ENCODE peak calls at places on chromosomes 1 and 21, in seven cellular contexts. Y is RWPE1, P is caudate nucleus, Q is body of pancreas, K is suprapubic skin, Z is hepatocyte, D is left ventricle myocardium inferior. A is an unnamed sample.

GRCh38 chr1:225146478-225146877 is 217.0 kb downstream of the DNAH14 start:
- DNase-seq in Z (no peak), Y (no peak), P (no peak), Q (no peak), K (no peak), D (no peak), A (no peak)

GRCh38 chr1:175498002-175498401 is 245.4 kb downstream of the TNR start:
- DNase-seq in D (no peak), Q (no peak), P (no peak), K (no peak), Z (no peak), Y (peak; percentile 48), A (no peak)

GRCh38 chr1:2582401-2582800 is 4.2 kb upstream of the PRXL2B start:
- DNase-seq in Y (no peak), Q (no peak), Z (no peak), P (no peak), D (no peak), K (no peak), A (no peak)

GRCh38 chr1:243917863-243918565 is 68.0 kb upstream of the AKT3 start:
- DNase-seq in K (no peak), Z (no peak), D (peak; percentile 15), P (no peak), Q (no peak), Y (no peak), A (no peak)

GRCh38 chr1:77874804-77875445 is 13.5 kb upstream of the NEXN start:
- DNase-seq in Z (no peak), K (no peak), Y (peak; percentile 56), Q (no peak), P (no peak), D (no peak), A (no peak)

GRCh38 chr1:116374340-116375164 is 1.5 kb downstream of the ATP1A1 start:
- DNase-seq in K (no peak), Z (no peak), P (no peak), D (no peak), Y (no peak), Q (no peak), A (no peak)

GRCh38 chr1:81672766-81673165 is 128.0 kb upstream of the ADGRL2 start:
- DNase-seq in P (no peak), Q (no peak), K (no peak), Y (no peak), Z (no peak), D (no peak), A (no peak)

GRCh38 chr1:40930174-40930573 is 49.3 kb upstream of the CTPS1 start:
- DNase-seq in Z (no peak), Y (no peak), Q (peak; percentile 82), P (no peak), K (peak; percentile 20), D (no peak), A (no peak)

GRCh38 chr1:40794915-40795715 is 11.5 kb downstream of the KCNQ4 start:
- DNase-seq in Y (no peak), D (no peak), Q (no peak), Z (no peak), K (no peak), P (no peak), A (no peak)

GRCh38 chr1:8020032-8020431 is 6.1 kb downstream of the ERRFI1 start:
- DNase-seq in D (no peak), K (no peak), Z (peak; percentile 71), Q (peak; percentile 66), P (no peak), Y (peak; percentile 70), A (no peak)

GRCh38 chr1:229258031-229258850 is 12.7 kb upstream of the RAB4A start:
- DNase-seq in D (peak; percentile 26), Q (peak; percentile 70), Y (peak; percentile 61), K (no peak), P (peak; percentile 56), Z (peak; percentile 81), A (no peak)

GRCh38 chr1:62259551-62259950 is 59.7 kb downstream of the KANK4 start:
- DNase-seq in Y (no peak), D (no peak), K (no peak), Q (no peak), P (no peak), Z (no peak), A (no peak)

GRCh38 chr1:167618366-167618765 is 11.7 kb upstream of the RCSD1 start:
- DNase-seq in K (no peak), P (no peak), Z (no peak), Y (no peak), Q (no peak), D (no peak), A (no peak)
- H3K27ac ChIP-seq in K (no peak overlapping the region), P (no peak overlapping the region), Z (no peak overlapping the region), Y (no peak overlapping the region), Q (no peak overlapping the region), D (peak overlapping the region; percentile 81), A (no peak overlapping the region)

DNA sequence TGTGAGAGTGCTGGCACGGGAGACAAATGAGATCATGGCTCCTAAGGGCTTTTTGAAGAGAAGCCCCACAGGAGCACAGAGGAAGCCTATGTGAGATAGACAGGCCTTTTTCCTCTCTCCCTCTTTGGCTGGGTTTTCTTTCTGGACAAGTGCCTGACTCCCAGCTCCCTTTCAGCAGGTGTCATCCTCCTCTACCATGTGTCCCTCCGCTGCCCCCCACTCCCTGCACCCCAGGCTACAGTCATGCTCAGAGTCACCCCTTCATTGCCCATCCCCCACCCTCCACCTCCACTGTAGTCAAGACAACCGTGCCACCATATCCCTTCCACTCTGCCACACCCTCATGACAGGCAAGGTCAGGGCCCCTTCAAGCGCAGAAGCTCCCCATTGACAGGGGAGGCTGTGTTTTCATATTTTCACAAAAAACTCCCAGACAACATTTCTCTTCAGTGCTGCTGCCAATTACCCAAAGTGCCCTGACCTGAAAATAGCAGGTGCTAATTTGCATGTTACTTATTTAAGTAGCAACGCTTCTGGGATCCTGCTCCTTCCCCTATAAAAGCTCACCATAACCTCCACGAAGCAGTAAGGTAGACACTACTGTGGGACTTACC is 92.1 kb upstream of the IPO9 start:
- DNase-seq in Z (no peak), D (no peak), K (no peak), Y (no peak), P (no peak), Q (no peak), A (no peak)
- H3K27ac ChIP-seq in Z (peak overlapping the region; percentile 59), D (peak overlapping the region; percentile 91), K (peak overlapping the region; percentile 53), Y (peak overlapping the region; percentile 17), P (peak overlapping the region; percentile 82), Q (no peak overlapping the region), A (peak overlapping the region; percentile 97)

DNA sequence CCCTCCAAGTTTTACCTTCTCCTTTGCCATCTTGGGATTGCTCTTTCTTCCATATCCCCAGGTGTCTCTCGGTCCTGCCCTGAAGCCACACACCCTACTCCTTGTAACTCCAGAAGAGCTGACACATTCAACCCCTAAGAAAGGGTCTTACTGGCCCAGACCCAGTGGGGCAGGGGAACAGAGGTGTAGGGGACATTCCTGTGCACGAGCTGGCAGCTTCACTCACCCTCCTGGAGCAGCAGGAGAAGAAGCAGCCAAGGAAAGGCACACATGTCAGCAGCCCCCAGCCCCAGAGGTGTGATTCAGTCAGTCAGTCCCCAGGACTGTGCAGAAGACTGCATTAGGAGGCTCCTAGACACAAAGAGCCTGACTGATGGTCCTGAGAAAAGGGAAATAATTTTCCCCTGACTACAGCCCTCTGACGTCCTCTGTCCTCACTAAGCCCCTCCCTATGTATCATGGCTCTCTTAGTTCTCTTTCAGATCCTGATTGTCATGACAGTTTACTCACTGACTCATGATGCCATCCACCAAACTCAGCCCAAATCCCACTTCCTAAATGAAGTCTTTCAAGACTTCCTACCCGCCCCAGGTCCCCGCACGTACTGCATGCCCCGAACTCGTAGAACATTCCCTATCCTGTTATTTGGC is at the start of gene SLAMF9:
- DNase-seq in Z (no peak), Q (no peak), Y (peak; percentile 41), D (no peak), K (no peak), P (no peak), A (peak; percentile 43)
- H3K27ac ChIP-seq in Z (no peak within 1 kb of the TSS), Q (no peak within 1 kb of the TSS), Y (peak within 1 kb of the TSS; percentile 68), D (no peak within 1 kb of the TSS), K (no peak within 1 kb of the TSS), P (no peak within 1 kb of the TSS), A (no peak within 1 kb of the TSS)

GRCh38 chr1:241635556-241636179 is 4.5 kb downstream of the CHML start:
- DNase-seq in P (no peak), D (no peak), Z (no peak), Y (no peak), K (no peak), Q (no peak), A (no peak)
- H3K27ac ChIP-seq in P (no peak overlapping the region), D (no peak overlapping the region), Z (no peak overlapping the region), Y (no peak overlapping the region), K (no peak overlapping the region), Q (no peak overlapping the region), A (no peak overlapping the region)

DNA sequence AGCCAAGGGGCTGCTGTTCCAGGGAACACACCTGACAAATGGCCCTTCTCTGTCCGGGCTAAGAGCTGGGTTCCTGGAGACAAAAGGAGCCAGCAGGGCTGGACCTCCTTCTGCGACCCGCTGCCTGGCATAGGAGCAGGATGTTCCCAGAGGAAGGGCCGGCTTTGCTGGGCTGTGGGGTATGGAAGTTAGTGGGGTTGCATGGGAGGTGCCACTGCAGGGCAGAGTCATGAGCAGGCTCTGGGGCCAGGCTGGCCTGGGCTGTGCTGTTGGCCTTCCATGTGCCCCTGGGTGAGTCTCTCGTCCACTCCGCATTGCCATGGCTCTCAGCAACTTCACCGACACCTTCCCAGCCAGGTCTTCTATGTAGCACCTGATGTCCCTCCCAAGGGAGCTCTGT is 507.6 kb downstream of the PTPRU start:
- DNase-seq in Z (no peak), D (no peak), Q (no peak), Y (no peak), K (no peak), P (no peak), A (no peak)
- H3K27ac ChIP-seq in Z (no peak overlapping the region), D (no peak overlapping the region), Q (no peak overlapping the region), Y (no peak overlapping the region), K (no peak overlapping the region), P (no peak overlapping the region), A (no peak overlapping the region)

GRCh38 chr21:29074007-29074376 is 544 bp upstream of the CCT8 start:
- DNase-seq in Z (no peak), Y (no peak), Q (no peak), P (no peak), D (no peak), K (no peak), A (no peak)

GRCh38 chr21:29075706-29076447 is 2.4 kb upstream of the CCT8 start:
- DNase-seq in Z (no peak), Q (no peak), Y (peak; percentile 69), D (no peak), P (no peak), K (no peak), A (no peak)

GRCh38 chr21:29073222-29074006 is at the start of gene CCT8:
- DNase-seq in Y (peak; percentile 98), K (peak; percentile 99), D (peak; percentile 99), Z (peak; percentile 99), Q (peak; percentile 99), P (peak; percentile 99), A (peak; percentile 99)

GRCh38 chr21:29072873-29073221 is 601 bp downstream of the CCT8 start:
- DNase-seq in Z (peak; percentile 45), Q (no peak), Y (peak; percentile 18), P (no peak), K (no peak), D (no peak), A (no peak)

DNA sequence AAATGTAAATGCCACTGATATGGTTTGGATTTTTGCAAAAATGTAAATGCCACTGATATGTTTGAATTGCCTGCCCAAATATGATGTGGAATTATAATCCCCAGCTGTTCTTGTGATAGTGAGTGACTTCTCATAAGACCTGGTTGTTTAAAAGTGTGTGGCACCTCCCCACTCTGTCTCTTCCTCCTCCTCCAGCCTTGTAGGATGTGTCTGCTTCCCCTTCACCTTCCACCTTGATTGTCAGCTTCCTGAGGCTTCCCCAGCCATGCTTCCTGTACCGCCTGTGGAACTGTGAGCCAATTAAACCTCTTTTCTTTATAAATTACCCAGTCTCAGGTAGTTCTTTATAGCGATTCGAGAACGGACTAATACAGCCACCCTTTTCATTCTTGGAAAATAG is 1.3 kb upstream of the CCT8 start:
- DNase-seq in K (no peak), P (no peak), D (no peak), Q (no peak), Z (no peak), Y (no peak), A (no peak)
- H3K27ac ChIP-seq in K (no peak overlapping the region), P (no peak overlapping the region), D (peak overlapping the region; percentile 92), Q (no peak overlapping the region), Z (no peak overlapping the region), Y (no peak overlapping the region), A (no peak overlapping the region)